ENCODE peak calls at places on chromosomes 6 and 20, in five cellular contexts. Q is hepatocyte, Z is left ventricle myocardium inferior, F is transverse colon, I is AG09309. M is an unnamed sample.

GRCh38 chr20:41380551-41381262 is 14.1 kb upstream of the EMILIN3 start:
- DNase-seq in F (no peak), Z (no peak), I (no peak), Q (no peak), M (no peak)

GRCh38 chr6:81625216-81625615 is 127.3 kb downstream of the TENT5A start:
- DNase-seq in Q (no peak), Z (no peak), F (no peak), I (no peak), M (no peak)

GRCh38 chr6:24760210-24760609 is 14.5 kb upstream of the GMNN start:
- DNase-seq in Q (no peak), I (no peak), F (no peak), Z (no peak), M (no peak)

GRCh38 chr6:88984152-88984551 is 20.7 kb upstream of the RNGTT start:
- DNase-seq in F (no peak), Z (no peak), Q (no peak), I (no peak), M (no peak)

GRCh38 chr6:169984181-169985120 is 233.0 kb downstream of the ERMARD start:
- DNase-seq in I (no peak), Z (peak), F (no peak), Q (no peak), M (no peak)

GRCh38 chr6:163837681-163838431 is 423.3 kb downstream of the QKI start:
- DNase-seq in F (no peak), I (no peak), Q (no peak), Z (peak), M (no peak)

GRCh38 chr20:43721429-43722152 is 5.2 kb downstream of the GTSF1L start:
- DNase-seq in Z (no peak), F (no peak), I (no peak), Q (no peak), M (no peak)

GRCh38 chr6:169949501-169950097 is 198.2 kb downstream of the ERMARD start:
- DNase-seq in Q (no peak), F (no peak), I (no peak), Z (no peak), M (no peak)

GRCh38 chr20:13302647-13303425 is 81.8 kb downstream of the ISM1 start:
- DNase-seq in Z (no peak), I (no peak), F (peak), Q (peak), M (peak)

GRCh38 chr20:62804632-62805364 is at the start of gene OGFR:
- DNase-seq in F (peak), Q (peak), Z (peak), I (no peak), M (peak)

GRCh38 chr6:147245693-147246092 is 41.5 kb downstream of the STXBP5 start:
- DNase-seq in Z (no peak), F (no peak), Q (no peak), I (no peak), M (no peak)

GRCh38 chr6:2940851-2941250 is 30.5 kb downstream of the SERPINB6 start:
- DNase-seq in Q (no peak), Z (no peak), I (no peak), F (no peak), M (no peak)

GRCh38 chr6:168385380-168385779 is 55.6 kb upstream of the SMOC2 start:
- DNase-seq in F (no peak), Z (no peak), Q (no peak), I (no peak), M (no peak)

GRCh38 chr6:128209771-128210170 is 308.9 kb upstream of the THEMIS start:
- DNase-seq in I (no peak), Q (no peak), F (no peak), Z (no peak), M (no peak)

GRCh38 chr6:68279793-68280557 is 355.1 kb upstream of the ADGRB3 start:
- DNase-seq in Z (no peak), Q (no peak), F (no peak), I (no peak), M (no peak)

GRCh38 chr6:27472182-27472616 is 706 bp downstream of the ZNF184 start:
- DNase-seq in Q (peak), Z (peak), F (peak), I (no peak), M (peak)

GRCh38 chr6:5174756-5175155 is 86.0 kb downstream of the LYRM4 start:
- DNase-seq in I (no peak), F (no peak), Q (no peak), Z (no peak), M (no peak)

GRCh38 chr6:122947355-122947754 is 48.7 kb upstream of the CLVS2 start:
- DNase-seq in Q (peak), Z (no peak), F (no peak), I (no peak), M (peak)

GRCh38 chr20:32332614-32333013 is 25.5 kb upstream of the ASXL1 start:
- DNase-seq in Z (no peak), I (no peak), F (peak), Q (no peak), M (no peak)

GRCh38 chr6:119603501-119603900 is 253.9 kb upstream of the MAN1A1 start:
- DNase-seq in I (no peak), F (no peak), Q (no peak), Z (no peak), M (no peak)
- TF ChIP-seq CTCF in I (no peak), F (no peak), Q (no peak), Z (no peak), M (no peak)

GRCh38 chr20:46111836-46112212 is 6.3 kb upstream of the CD40 start:
- DNase-seq in Z (no peak), Q (no peak), I (no peak), F (no peak), M (no peak)
- TF ChIP-seq CTCF in Z (no peak), Q (no peak), I (no peak), F (no peak), M (no peak)

GRCh38 chr20:49519212-49519712 is 36.8 kb upstream of the KCNB1 start:
- DNase-seq in I (no peak), Q (no peak), Z (no peak), F (no peak), M (no peak)

GRCh38 chr20:49517509-49518100 is 35.1 kb upstream of the KCNB1 start:
- DNase-seq in F (no peak), I (no peak), Z (no peak), Q (no peak), M (no peak)

GRCh38 chr20:49521356-49521755 is 38.9 kb upstream of the KCNB1 start:
- DNase-seq in F (no peak), Q (no peak), Z (no peak), I (no peak), M (no peak)

GRCh38 chr20:49518576-49518975 is 36.1 kb upstream of the KCNB1 start:
- DNase-seq in Q (no peak), I (no peak), F (no peak), Z (no peak), M (no peak)

DNA sequence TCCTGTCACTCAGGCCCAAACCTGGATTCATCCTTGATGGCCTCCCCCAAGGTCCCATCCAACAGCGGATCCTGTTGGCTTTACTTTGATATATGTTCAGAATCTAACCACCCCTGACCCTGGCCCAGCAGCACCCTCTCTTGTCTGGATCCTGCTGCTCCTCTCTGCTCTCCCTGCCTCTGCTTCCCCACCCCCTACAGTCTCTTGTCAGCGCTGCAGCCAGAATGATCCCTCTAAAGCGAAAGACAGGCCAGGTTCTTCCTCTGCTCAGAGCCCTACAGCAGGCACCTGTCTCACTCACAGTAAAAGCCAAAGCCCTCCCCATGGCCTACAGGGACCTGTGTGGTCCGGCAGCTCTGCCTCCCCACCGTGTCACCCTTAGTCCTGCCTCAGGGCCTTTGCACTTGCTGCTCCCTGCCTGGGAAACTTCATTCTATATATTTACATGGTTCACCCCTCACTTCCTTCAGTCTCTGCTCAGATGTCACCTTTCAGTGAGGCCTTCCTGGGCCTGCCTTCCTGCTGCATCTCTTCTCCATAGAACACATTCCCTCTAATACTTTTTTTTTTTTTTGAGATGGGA is 37.4 kb upstream of the KCNB1 start:
- DNase-seq in Z (no peak), I (no peak), F (no peak), Q (no peak), M (no peak)
- TF ChIP-seq CTCF in Z (no peak), I (no peak), F (no peak), Q (no peak), M (no peak)

GRCh38 chr20:17823382-17824144 is 123.8 kb downstream of the BANF2 start:
- DNase-seq in I (no peak), F (peak), Q (peak), Z (no peak), M (no peak)
- TF ChIP-seq CTCF in I (no peak), F (peak), Q (no peak), Z (no peak), M (no peak)

DNA sequence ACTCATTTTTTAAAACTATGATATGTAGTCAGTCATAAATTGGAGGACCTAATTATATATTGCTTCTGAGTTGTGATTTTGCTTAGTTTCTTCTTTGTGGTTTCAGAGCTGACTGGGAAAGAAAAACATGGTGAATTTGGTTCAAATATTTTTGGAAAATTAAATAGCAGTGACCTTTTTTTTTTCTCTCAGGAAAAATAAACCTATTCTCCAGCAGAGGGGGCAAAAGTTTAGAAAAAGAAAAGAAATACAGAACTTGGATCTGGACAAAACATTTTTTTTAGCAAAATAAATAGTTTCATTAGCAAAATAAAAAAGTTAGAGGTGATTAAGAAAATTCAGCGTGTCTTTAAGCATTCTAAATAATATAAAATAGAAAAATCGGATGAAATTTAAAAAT is 10.2 kb downstream of the COL10A1 start:
- DNase-seq in Q (no peak), F (no peak), Z (no peak), I (no peak), M (no peak)
- TF ChIP-seq CTCF in Q (peak), F (no peak), Z (peak), I (peak), M (peak)

GRCh38 chr20:50601511-50602431 is 89.6 kb downstream of the RIPOR3 start:
- DNase-seq in Q (no peak), I (no peak), Z (no peak), F (no peak), M (no peak)
- TF ChIP-seq CTCF in Q (no peak), I (no peak), Z (no peak), F (no peak), M (no peak)

GRCh38 chr20:53208110-53208908 is 236.2 kb downstream of the TSHZ2 start:
- DNase-seq in F (no peak), Z (no peak), Q (no peak), I (no peak), M (no peak)
- TF ChIP-seq CTCF in F (no peak), Z (no peak), Q (no peak), I (no peak), M (peak)

M was measured in GM13977.